ENCODE peak calls at places on chromosomes 11 and 22, in nine cellular contexts. One of them, this sample, is unnamed.

GRCh38 chr11:103633037-103633788 is 403.2 kb upstream of the DDI1 start:
- DNase-seq in upper lobe of right lung: no peak
- DNase-seq in AG04450: no peak
- DNase-seq in psoas muscle: no peak
- DNase-seq in breast epithelium: no peak
- DNase-seq in substantia nigra: no peak
- DNase-seq in fibroblast of lung: peak; percentile 17
- DNase-seq in body of pancreas: no peak
- DNase-seq in lower lobe of right lung: no peak
- DNase-seq in this sample: no peak

GRCh38 chr22:19438286-19438685 is 5.9 kb downstream of the MRPL40 start:
- DNase-seq in upper lobe of right lung: no peak
- DNase-seq in AG04450: no peak
- DNase-seq in psoas muscle: no peak
- DNase-seq in breast epithelium: no peak
- DNase-seq in substantia nigra: no peak
- DNase-seq in fibroblast of lung: no peak
- DNase-seq in body of pancreas: no peak
- DNase-seq in lower lobe of right lung: no peak
- DNase-seq in this sample: no peak

GRCh38 chr11:28296426-28296825 is 188.2 kb downstream of the METTL15 start:
- DNase-seq in upper lobe of right lung: no peak
- DNase-seq in AG04450: no peak
- DNase-seq in psoas muscle: no peak
- DNase-seq in breast epithelium: no peak
- DNase-seq in substantia nigra: no peak
- DNase-seq in fibroblast of lung: no peak
- DNase-seq in body of pancreas: no peak
- DNase-seq in lower lobe of right lung: no peak
- DNase-seq in this sample: no peak

GRCh38 chr11:93653080-93653479 is 8.4 kb upstream of the CEP295 start:
- DNase-seq in upper lobe of right lung: no peak
- DNase-seq in AG04450: no peak
- DNase-seq in psoas muscle: no peak
- DNase-seq in breast epithelium: no peak
- DNase-seq in substantia nigra: no peak
- DNase-seq in fibroblast of lung: no peak
- DNase-seq in body of pancreas: no peak
- DNase-seq in lower lobe of right lung: no peak
- DNase-seq in this sample: no peak

GRCh38 chr11:115539844-115540243 is 35.6 kb upstream of the CADM1 start:
- DNase-seq in upper lobe of right lung: no peak
- DNase-seq in AG04450: no peak
- DNase-seq in psoas muscle: no peak
- DNase-seq in breast epithelium: no peak
- DNase-seq in substantia nigra: no peak
- DNase-seq in fibroblast of lung: no peak
- DNase-seq in body of pancreas: no peak
- DNase-seq in lower lobe of right lung: no peak
- DNase-seq in this sample: no peak

GRCh38 chr11:24585192-24585591 is 88.3 kb downstream of the LUZP2 start:
- DNase-seq in upper lobe of right lung: no peak
- DNase-seq in AG04450: no peak
- DNase-seq in psoas muscle: no peak
- DNase-seq in breast epithelium: no peak
- DNase-seq in substantia nigra: no peak
- DNase-seq in fibroblast of lung: peak; percentile 12
- DNase-seq in body of pancreas: no peak
- DNase-seq in lower lobe of right lung: no peak
- DNase-seq in this sample: no peak

GRCh38 chr11:124863826-124864165 is 1.4 kb upstream of the ROBO3 start:
- DNase-seq in upper lobe of right lung: no peak
- DNase-seq in AG04450: no peak
- DNase-seq in psoas muscle: no peak
- DNase-seq in breast epithelium: no peak
- DNase-seq in substantia nigra: no peak
- DNase-seq in fibroblast of lung: no peak
- DNase-seq in body of pancreas: no peak
- DNase-seq in lower lobe of right lung: no peak
- DNase-seq in this sample: no peak

GRCh38 chr11:76615950-76616349 is 54.6 kb downstream of the LRRC32 start:
- DNase-seq in upper lobe of right lung: no peak
- DNase-seq in AG04450: no peak
- DNase-seq in psoas muscle: no peak
- DNase-seq in breast epithelium: no peak
- DNase-seq in substantia nigra: no peak
- DNase-seq in fibroblast of lung: peak; percentile 49
- DNase-seq in body of pancreas: peak; percentile 40
- DNase-seq in lower lobe of right lung: no peak
- DNase-seq in this sample: no peak

GRCh38 chr11:84407091-84407490 is 1120.9 kb upstream of the CCDC90B start:
- DNase-seq in upper lobe of right lung: no peak
- DNase-seq in AG04450: no peak
- DNase-seq in psoas muscle: no peak
- DNase-seq in breast epithelium: no peak
- DNase-seq in substantia nigra: no peak
- DNase-seq in fibroblast of lung: no peak
- DNase-seq in body of pancreas: no peak
- DNase-seq in lower lobe of right lung: no peak
- DNase-seq in this sample: no peak

GRCh38 chr11:19405966-19406365 is 165.2 kb upstream of the E2F8 start:
- DNase-seq in upper lobe of right lung: no peak
- DNase-seq in AG04450: no peak
- DNase-seq in psoas muscle: no peak
- DNase-seq in breast epithelium: no peak
- DNase-seq in substantia nigra: no peak
- DNase-seq in fibroblast of lung: no peak
- DNase-seq in body of pancreas: no peak
- DNase-seq in lower lobe of right lung: no peak
- DNase-seq in this sample: no peak

GRCh38 chr22:47207387-47207786 is 444.9 kb downstream of the TBC1D22A start:
- DNase-seq in upper lobe of right lung: no peak
- DNase-seq in AG04450: no peak
- DNase-seq in psoas muscle: no peak
- DNase-seq in breast epithelium: no peak
- DNase-seq in substantia nigra: no peak
- DNase-seq in fibroblast of lung: no peak
- DNase-seq in body of pancreas: no peak
- DNase-seq in lower lobe of right lung: no peak
- DNase-seq in this sample: no peak

DNA sequence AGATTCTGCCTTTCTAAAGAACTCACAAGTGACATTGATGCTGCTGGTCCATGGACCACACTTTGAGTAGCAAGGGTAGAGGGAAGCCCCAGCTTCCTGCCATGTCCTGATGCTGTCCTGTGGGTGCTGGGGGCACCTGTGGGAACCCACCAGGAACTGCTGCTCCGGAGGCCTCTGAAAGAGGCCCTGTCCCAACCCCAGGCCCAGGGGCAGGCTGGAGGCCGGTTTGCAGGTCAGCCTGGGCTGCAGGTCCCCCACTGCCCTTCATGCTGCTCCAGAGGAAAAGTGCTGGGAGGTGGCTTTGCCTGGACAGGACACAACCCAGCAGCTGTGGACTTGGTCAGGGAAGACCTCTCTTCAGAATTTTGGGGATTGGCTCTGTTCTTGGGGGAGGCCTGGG is 44.8 kb upstream of the SLC22A12 start:
- DNase-seq in upper lobe of right lung: no peak
- DNase-seq in AG04450: no peak
- DNase-seq in psoas muscle: no peak
- DNase-seq in breast epithelium: no peak
- DNase-seq in substantia nigra: no peak
- DNase-seq in fibroblast of lung: no peak
- DNase-seq in body of pancreas: no peak
- DNase-seq in lower lobe of right lung: peak; percentile 15
- DNase-seq in this sample: no peak
- H3K27ac ChIP-seq in upper lobe of right lung: no peak overlapping the region
- H3K27ac ChIP-seq in AG04450: no peak overlapping the region
- H3K27ac ChIP-seq in psoas muscle: no peak overlapping the region
- H3K27ac ChIP-seq in breast epithelium: no peak overlapping the region
- H3K27ac ChIP-seq in substantia nigra: no peak overlapping the region
- H3K27ac ChIP-seq in fibroblast of lung: no peak overlapping the region
- H3K27ac ChIP-seq in body of pancreas: no peak overlapping the region
- H3K27ac ChIP-seq in lower lobe of right lung: no peak overlapping the region
- H3K27ac ChIP-seq in this sample: no peak overlapping the region

DNA sequence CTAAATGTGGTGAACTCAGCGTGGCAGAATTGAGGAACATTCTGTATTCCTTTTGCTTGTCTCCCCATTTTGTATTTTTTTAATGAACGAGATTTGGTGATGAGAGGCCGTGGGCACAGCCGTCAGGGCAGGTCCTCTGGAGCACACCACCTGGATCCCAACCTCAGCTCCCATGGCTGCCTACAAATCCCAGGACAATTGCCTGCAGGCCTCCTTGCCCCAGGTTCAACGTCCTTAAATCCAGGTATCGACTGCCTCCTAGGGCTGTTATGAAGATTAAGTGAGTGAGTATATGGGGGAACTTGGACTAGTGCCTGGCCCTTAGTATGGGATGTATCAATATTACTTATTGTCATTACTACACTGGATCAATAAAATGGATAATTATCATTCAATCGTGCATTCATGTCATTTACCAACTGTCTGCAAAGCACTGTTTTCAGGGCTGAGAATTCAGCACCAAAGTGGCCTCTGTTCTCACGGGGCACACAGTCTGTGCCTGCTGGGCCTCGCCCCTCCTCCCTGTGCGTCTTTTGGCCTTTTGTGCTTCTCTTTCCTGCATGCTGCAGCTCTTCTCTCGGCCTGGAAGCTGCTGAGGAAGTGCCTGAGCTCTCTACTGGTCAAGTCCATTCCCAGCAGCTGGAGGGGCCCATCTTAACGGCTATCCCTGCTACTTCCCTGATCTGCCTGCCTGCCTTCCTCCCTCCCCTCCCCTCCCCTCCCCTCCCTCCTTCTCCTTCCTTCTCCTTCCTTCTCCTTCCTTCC is 1343.7 kb downstream of the BRD1 start:
- DNase-seq in upper lobe of right lung: peak; percentile 30
- DNase-seq in AG04450: no peak
- DNase-seq in psoas muscle: peak; percentile 11
- DNase-seq in breast epithelium: peak; percentile 15
- DNase-seq in substantia nigra: no peak
- DNase-seq in fibroblast of lung: no peak
- DNase-seq in body of pancreas: no peak
- DNase-seq in lower lobe of right lung: peak; percentile 10
- DNase-seq in this sample: no peak
- H3K27ac ChIP-seq in upper lobe of right lung: no peak overlapping the region
- H3K27ac ChIP-seq in AG04450: no peak overlapping the region
- H3K27ac ChIP-seq in psoas muscle: no peak overlapping the region
- H3K27ac ChIP-seq in breast epithelium: no peak overlapping the region
- H3K27ac ChIP-seq in substantia nigra: no peak overlapping the region
- H3K27ac ChIP-seq in fibroblast of lung: no peak overlapping the region
- H3K27ac ChIP-seq in body of pancreas: no peak overlapping the region
- H3K27ac ChIP-seq in lower lobe of right lung: no peak overlapping the region
- H3K27ac ChIP-seq in this sample: peak overlapping the region; percentile 14

GRCh38 chr11:71400216-71400615 is 48.0 kb downstream of the DHCR7 start:
- DNase-seq in upper lobe of right lung: no peak
- DNase-seq in AG04450: no peak
- DNase-seq in psoas muscle: no peak
- DNase-seq in breast epithelium: no peak
- DNase-seq in substantia nigra: no peak
- DNase-seq in fibroblast of lung: no peak
- DNase-seq in body of pancreas: no peak
- DNase-seq in lower lobe of right lung: no peak
- DNase-seq in this sample: no peak
- H3K27ac ChIP-seq in upper lobe of right lung: no peak overlapping the region
- H3K27ac ChIP-seq in AG04450: no peak overlapping the region
- H3K27ac ChIP-seq in psoas muscle: no peak overlapping the region
- H3K27ac ChIP-seq in breast epithelium: no peak overlapping the region
- H3K27ac ChIP-seq in substantia nigra: no peak overlapping the region
- H3K27ac ChIP-seq in fibroblast of lung: no peak overlapping the region
- H3K27ac ChIP-seq in body of pancreas: no peak overlapping the region
- H3K27ac ChIP-seq in lower lobe of right lung: no peak overlapping the region
- H3K27ac ChIP-seq in this sample: no peak overlapping the region

GRCh38 chr11:128507936-128508335 is 79.4 kb downstream of the ETS1 start:
- DNase-seq in upper lobe of right lung: no peak
- DNase-seq in AG04450: no peak
- DNase-seq in psoas muscle: no peak
- DNase-seq in breast epithelium: no peak
- DNase-seq in substantia nigra: no peak
- DNase-seq in fibroblast of lung: no peak
- DNase-seq in body of pancreas: no peak
- DNase-seq in lower lobe of right lung: no peak
- DNase-seq in this sample: no peak
- H3K27ac ChIP-seq in upper lobe of right lung: peak overlapping the region; percentile 73
- H3K27ac ChIP-seq in AG04450: peak overlapping the region; percentile 92
- H3K27ac ChIP-seq in psoas muscle: peak overlapping the region; percentile 80
- H3K27ac ChIP-seq in breast epithelium: peak overlapping the region; percentile 76
- H3K27ac ChIP-seq in substantia nigra: no peak overlapping the region
- H3K27ac ChIP-seq in fibroblast of lung: peak overlapping the region; percentile 92
- H3K27ac ChIP-seq in body of pancreas: peak overlapping the region; percentile 83
- H3K27ac ChIP-seq in lower lobe of right lung: peak overlapping the region; percentile 83
- H3K27ac ChIP-seq in this sample: no peak overlapping the region